ENCODE peak calls at places on chromosome 17, in six cellular contexts. F, Y, I, L, G and B are unnamed samples.

GRCh38 chr17:30956764-30957374 is 14.0 kb upstream of the RNF135 start:
- DNase-seq in I (no peak), G (no peak), F (no peak), Y (no peak), L (no peak), B (no peak)

GRCh38 chr17:73281926-73282325 is 20.2 kb upstream of the CPSF4L start:
- DNase-seq in F (no peak), L (no peak), I (no peak), G (no peak), Y (no peak), B (no peak)

GRCh38 chr17:73478768-73479424 is 165.3 kb downstream of the SDK2 start:
- DNase-seq in G (no peak), L (peak; percentile 20), I (no peak), F (no peak), Y (no peak), B (no peak)

GRCh38 chr17:5618511-5618910 is 34.2 kb upstream of the NLRP1 start:
- DNase-seq in Y (no peak), I (no peak), G (no peak), L (peak; percentile 47), F (no peak), B (no peak)

GRCh38 chr17:31740611-31741082 is 118.4 kb downstream of the COPRS start:
- DNase-seq in F (no peak), G (peak; percentile 78), I (no peak), Y (no peak), L (no peak), B (no peak)

GRCh38 chr17:42680331-42680808 is 1.3 kb downstream of the CCR10 start:
- DNase-seq in L (peak; percentile 70), I (no peak), G (no peak), Y (no peak), F (no peak), B (no peak)

GRCh38 chr17:77423589-77424451 is 283.1 kb downstream of the SEC14L1 start:
- DNase-seq in Y (peak; percentile 36), F (no peak), G (peak; percentile 89), I (no peak), L (no peak), B (no peak)

GRCh38 chr17:64061157-64061898 is 40.9 kb upstream of the ICAM2 start:
- DNase-seq in G (no peak), I (no peak), L (no peak), F (no peak), Y (no peak), B (no peak)

GRCh38 chr17:11330871-11331270 is 89.9 kb downstream of the SHISA6 start:
- DNase-seq in I (no peak), Y (no peak), F (no peak), L (no peak), G (no peak), B (no peak)

GRCh38 chr17:1137465-1137894 is 42.3 kb downstream of the ABR start:
- DNase-seq in Y (no peak), L (peak; percentile 96), G (no peak), F (peak; percentile 80), I (no peak), B (no peak)

GRCh38 chr17:52064791-52065211 is 93.7 kb downstream of the CA10 start:
- DNase-seq in I (no peak), L (no peak), Y (peak; percentile 52), G (no peak), F (no peak), B (no peak)

GRCh38 chr17:74249966-74250365 is 24.1 kb upstream of the DNAI2 start:
- DNase-seq in F (no peak), I (no peak), L (no peak), Y (no peak), G (no peak), B (no peak)

GRCh38 chr17:59466943-59467801 is 98.2 kb upstream of the DHX40 start:
- DNase-seq in F (no peak), G (no peak), L (peak; percentile 58), I (no peak), Y (no peak), B (no peak)

GRCh38 chr17:44829558-44830358 is at the start of gene GJC1:
- DNase-seq in F (no peak), L (peak; percentile 56), Y (peak; percentile 77), I (peak; percentile 17), G (no peak), B (no peak)

GRCh38 chr17:36001862-36002603 is 680 bp upstream of the CCL15 start:
- DNase-seq in G (no peak), I (no peak), F (no peak), L (peak; percentile 80), Y (no peak), B (no peak)

GRCh38 chr17:33892677-33893076 is 362.4 kb upstream of the CCL2 start:
- DNase-seq in I (no peak), G (no peak), L (no peak), F (no peak), Y (no peak), B (no peak)

GRCh38 chr17:82101767-82102679 is 4.0 kb upstream of the FASN start:
- DNase-seq in I (no peak), Y (no peak), F (no peak), L (no peak), G (no peak), B (no peak)

GRCh38 chr17:53168413-53168812 is 654.3 kb upstream of the KIF2B start:
- DNase-seq in Y (no peak), F (no peak), I (no peak), L (no peak), G (no peak), B (no peak)

GRCh38 chr17:32551186-32551955 is 64.6 kb downstream of the CDK5R1 start:
- DNase-seq in I (no peak), G (no peak), F (no peak), L (peak; percentile 6), Y (peak; percentile 45), B (peak; percentile 9)

GRCh38 chr17:5580367-5580766 is 3.9 kb downstream of the NLRP1 start:
- DNase-seq in I (no peak), Y (no peak), L (no peak), G (no peak), F (no peak), B (no peak)

GRCh38 chr17:49951362-49952080 is 17.5 kb upstream of the DLX4 start:
- DNase-seq in L (no peak), I (no peak), F (no peak), Y (no peak), G (no peak), B (no peak)

GRCh38 chr17:74919440-74920305 is 3.4 kb downstream of the USH1G start:
- DNase-seq in Y (no peak), L (peak; percentile 91), G (no peak), F (no peak), I (no peak), B (no peak)

GRCh38 chr17:38871247-38871991 is 1.6 kb downstream of the LASP1 start:
- DNase-seq in F (peak; percentile 86), Y (peak; percentile 90), L (peak; percentile 89), G (peak; percentile 64), I (peak; percentile 61), B (peak; percentile 67)